ENCODE peak calls at places on chromosome 17, in seven cellular contexts. S is neuronal stem cell, D is IMR-90, U is mesenchymal stem cell, V is mesendoderm, Z is H1, F is trophoblast cell. Y is an unnamed sample.

GRCh38 chr17:63702223-63702577 is 2.3 kb upstream of the LIMD2 start:
- DNase-seq in S (no peak), D (no peak), U (no peak), V (no peak), Z (no peak), F (no peak), Y (no peak)

GRCh38 chr17:80588687-80589086 is 44.0 kb downstream of the RPTOR start:
- DNase-seq in S (no peak), D (no peak), U (no peak), V (no peak), Z (no peak), F (no peak), Y (no peak)

GRCh38 chr17:27544350-27545131 is 86.4 kb upstream of the LGALS9 start:
- DNase-seq in S (no peak), D (peak), U (peak), V (no peak), Z (no peak), F (no peak), Y (no peak)

GRCh38 chr17:3812284-3812683 is 11.3 kb upstream of the ITGAE start:
- DNase-seq in S (no peak), D (no peak), U (no peak), V (no peak), Z (no peak), F (peak), Y (no peak)

GRCh38 chr17:63954402-63955063 is 18.2 kb downstream of the SCN4A start:
- DNase-seq in S (no peak), D (no peak), U (no peak), V (no peak), Z (no peak), F (peak), Y (no peak)

GRCh38 chr17:63740464-63741181 is 976 bp downstream of the STRADA start:
- DNase-seq in S (no peak), D (peak), U (no peak), V (peak), Z (no peak), F (peak), Y (no peak)

GRCh38 chr17:41013606-41014005 is 4.7 kb upstream of the KRTAP3-1 start:
- DNase-seq in S (no peak), D (peak), U (no peak), V (peak), Z (no peak), F (no peak), Y (no peak)

GRCh38 chr17:49952209-49952911 is 16.6 kb upstream of the DLX4 start:
- DNase-seq in S (peak), D (peak), U (peak), V (peak), Z (peak), F (peak), Y (peak)

GRCh38 chr17:73474370-73474988 is 162.7 kb upstream of the CDC42EP4 start:
- DNase-seq in S (no peak), D (peak), U (peak), V (peak), Z (no peak), F (peak), Y (no peak)

GRCh38 chr17:50842506-50843149 is 7.2 kb downstream of the WFIKKN2 start:
- DNase-seq in S (no peak), D (no peak), U (no peak), V (no peak), Z (no peak), F (no peak), Y (peak)

DNA sequence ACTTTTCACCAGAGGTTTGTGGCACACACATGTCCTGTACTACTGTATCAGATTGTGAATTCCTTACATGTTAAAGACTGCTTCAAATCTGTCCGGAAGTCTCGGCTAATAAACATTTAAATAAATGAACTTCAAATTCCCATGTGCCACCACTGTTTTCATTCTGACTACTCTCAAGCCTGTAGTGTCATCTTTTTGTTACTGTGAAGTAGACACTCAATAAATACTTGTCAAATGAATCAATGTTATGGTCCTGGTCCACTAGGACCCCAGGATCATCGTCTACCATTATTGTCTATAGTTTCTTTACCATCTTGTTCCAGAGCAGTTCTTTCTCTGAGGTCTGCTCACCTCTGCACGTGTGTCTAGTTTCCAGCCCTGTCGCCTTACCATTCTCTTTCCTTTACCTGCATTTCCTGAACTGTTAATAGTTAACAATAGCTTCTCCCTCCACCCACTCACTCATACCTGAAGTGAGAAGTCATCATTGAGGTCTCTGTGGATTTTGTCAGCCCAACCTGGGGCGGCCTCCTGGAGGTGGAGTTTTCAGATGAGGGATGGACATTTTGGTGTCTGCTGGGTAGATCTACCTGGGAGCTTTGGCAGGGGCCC is 333.0 kb downstream of the SEC14L1 start:
- DNase-seq in S (no peak), D (no peak), U (no peak), V (peak), Z (no peak), F (peak), Y (no peak)
- H2BK5ac ChIP-seq in S (peak), D (no peak), U (no peak), V (peak), Z (no peak), F (no peak), Y (no peak)

GRCh38 chr17:74961657-74962360 is 10.8 kb downstream of the HID1 start:
- DNase-seq in S (peak), D (peak), U (peak), V (peak), Z (peak), F (peak), Y (peak)
- H2BK5ac ChIP-seq in S (peak), D (no peak), U (no peak), V (no peak), Z (no peak), F (no peak), Y (no peak)

DNA sequence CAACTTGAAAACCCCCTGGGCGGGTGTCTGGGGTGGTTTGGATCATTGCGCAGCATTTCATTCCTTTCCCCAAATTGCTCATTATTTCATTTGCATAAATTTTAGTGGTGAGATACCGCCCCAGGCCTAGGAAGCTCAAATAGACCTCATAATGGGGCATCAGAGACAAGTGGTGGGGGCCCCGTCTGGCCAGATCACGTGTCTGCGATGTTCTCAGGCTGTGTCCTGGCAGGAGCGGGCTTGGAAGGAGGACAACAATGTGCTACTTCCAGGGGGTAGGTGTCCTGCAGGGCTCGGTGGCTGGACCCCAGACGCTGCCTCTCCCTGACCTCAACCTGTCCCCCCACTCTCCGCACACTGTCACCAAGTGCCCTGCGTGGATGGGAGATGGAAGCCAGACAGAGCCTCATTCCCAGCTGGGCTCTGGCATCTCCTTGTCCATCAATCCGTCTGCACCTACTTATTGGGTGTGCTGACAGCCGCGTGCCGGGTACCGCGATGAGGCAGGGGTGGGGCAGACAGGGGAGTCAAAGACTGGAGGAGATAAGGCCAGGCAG is 116.9 kb downstream of the NTN1 start:
- DNase-seq in S (no peak), D (no peak), U (no peak), V (no peak), Z (no peak), F (no peak), Y (no peak)
- H2BK5ac ChIP-seq in S (no peak), D (no peak), U (no peak), V (no peak), Z (no peak), F (no peak), Y (no peak)

GRCh38 chr17:57393368-57393767 is 137.0 kb downstream of the MSI2 start:
- DNase-seq in S (no peak), D (no peak), U (no peak), V (no peak), Z (no peak), F (no peak), Y (no peak)

GRCh38 chr17:57391857-57392256 is 135.5 kb downstream of the MSI2 start:
- DNase-seq in S (no peak), D (no peak), U (no peak), V (peak), Z (no peak), F (no peak), Y (no peak)

GRCh38 chr17:57396515-57396921 is 140.2 kb downstream of the MSI2 start:
- DNase-seq in S (no peak), D (no peak), U (peak), V (no peak), Z (no peak), F (no peak), Y (no peak)

GRCh38 chr17:57395721-57396321 is 139.5 kb downstream of the MSI2 start:
- DNase-seq in S (no peak), D (no peak), U (peak), V (no peak), Z (no peak), F (no peak), Y (no peak)

DNA sequence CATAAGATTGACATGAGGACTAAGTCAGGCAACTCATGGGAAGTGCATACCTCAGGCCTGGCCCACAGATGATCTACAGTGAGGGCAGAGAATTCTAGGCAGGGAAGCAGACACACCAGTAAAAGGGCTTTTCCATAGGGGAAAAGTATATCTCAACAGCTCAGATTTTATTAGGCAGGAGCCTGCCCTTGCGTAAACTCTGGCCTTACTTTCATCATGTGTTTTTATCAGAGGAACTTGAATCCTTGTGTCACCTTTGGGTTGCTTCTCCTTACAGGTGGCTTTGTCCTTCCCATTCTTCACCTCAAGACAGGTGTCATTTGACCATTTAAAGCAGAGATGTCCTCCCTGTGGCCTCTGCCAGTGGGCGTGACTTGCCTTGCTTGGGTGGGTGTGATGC is 138.1 kb downstream of the MSI2 start:
- DNase-seq in S (no peak), D (no peak), U (no peak), V (no peak), Z (no peak), F (peak), Y (no peak)
- H2BK5ac ChIP-seq in S (no peak), D (no peak), U (no peak), V (no peak), Z (no peak), F (no peak), Y (no peak)

GRCh38 chr17:78342438-78343098 is 17.3 kb downstream of the SOCS3 start:
- DNase-seq in S (no peak), D (peak), U (peak), V (peak), Z (no peak), F (peak), Y (peak)
- H2BK5ac ChIP-seq in S (no peak), D (peak), U (peak), V (no peak), Z (peak), F (no peak), Y (no peak)

GRCh38 chr17:65604070-65604469 is 42.6 kb upstream of the AXIN2 start:
- DNase-seq in S (no peak), D (peak), U (no peak), V (no peak), Z (no peak), F (no peak), Y (no peak)
- H2BK5ac ChIP-seq in S (no peak), D (no peak), U (no peak), V (no peak), Z (no peak), F (no peak), Y (no peak)

DNA sequence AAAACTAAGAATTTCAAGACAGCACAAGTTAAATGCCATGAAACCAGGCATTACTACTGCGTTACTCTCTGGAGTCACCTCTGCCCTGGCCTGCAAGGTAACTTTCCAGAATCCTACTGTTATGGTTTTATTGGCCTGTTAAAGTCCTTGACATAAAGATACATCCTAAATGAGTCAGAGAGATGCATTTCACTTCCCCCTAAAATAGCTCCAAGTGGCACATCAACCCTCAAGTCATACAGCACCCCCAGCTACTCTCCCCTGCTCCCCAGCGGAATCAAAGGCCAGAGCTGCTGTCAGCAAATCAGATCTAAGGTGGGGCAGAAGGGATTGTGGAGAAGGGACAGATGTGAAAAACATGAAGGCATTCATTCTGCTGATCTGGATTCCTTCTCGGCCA is 8.4 kb upstream of the CCL1 start:
- DNase-seq in S (no peak), D (no peak), U (no peak), V (no peak), Z (no peak), F (no peak), Y (no peak)
- H2BK5ac ChIP-seq in S (no peak), D (no peak), U (no peak), V (no peak), Z (no peak), F (no peak), Y (no peak)

GRCh38 chr17:44919411-44919810 is 4.1 kb upstream of the GFAP start:
- DNase-seq in S (no peak), D (no peak), U (no peak), V (no peak), Z (no peak), F (no peak), Y (peak)
- H2BK5ac ChIP-seq in S (no peak), D (no peak), U (no peak), V (no peak), Z (no peak), F (no peak), Y (no peak)

DNA sequence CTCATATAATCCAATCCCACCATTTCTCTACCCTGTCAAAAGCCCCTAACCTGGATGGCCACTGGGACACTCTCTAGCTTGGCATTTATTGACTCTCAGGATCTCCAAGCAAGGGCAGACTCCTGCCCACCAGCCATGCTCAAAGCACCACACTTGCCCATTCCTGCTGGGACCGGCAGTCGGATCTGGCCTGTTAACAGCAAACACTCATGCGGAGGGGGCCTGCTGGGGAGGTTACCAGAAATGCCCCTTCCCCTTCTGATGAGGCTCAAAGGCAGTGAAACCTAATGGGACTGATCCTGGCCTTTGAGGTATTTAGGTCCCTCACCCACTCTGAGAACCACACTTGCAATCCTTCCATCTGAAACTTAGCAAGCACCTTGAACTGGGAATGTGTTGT is 6.5 kb upstream of the CCL1 start:
- DNase-seq in S (no peak), D (no peak), U (no peak), V (no peak), Z (no peak), F (no peak), Y (peak)
- H2BK5ac ChIP-seq in S (no peak), D (no peak), U (no peak), V (no peak), Z (no peak), F (no peak), Y (no peak)